ENCODE peak calls at places on chromosome X, in ten cellular contexts. S is hepatocyte; L is cardiac fibroblast; H is choroid plexus epithelial cell; B is lower leg skin; Q is foreskin fibroblast; A is A549; T is left ventricle myocardium inferior; R is CD8-positive, alpha-beta T cell; X is heart left ventricle. Y is an unnamed sample.

GRCh38 chrX:70433848-70434351 is 10.7 kb upstream of the DLG3 start:
- DNase-seq in S (peak; percentile 83), T (peak; percentile 67), L (peak; percentile 57), R (peak; percentile 51), Q (no peak), H (peak; percentile 53), X (peak; percentile 66), B (peak; percentile 94), A (peak; percentile 70), Y (no peak)

GRCh38 chrX:143633530-143634372 is 2.1 kb downstream of the SLITRK4 start:
- DNase-seq in L (no peak), A (no peak), T (no peak), Q (no peak), X (no peak), R (no peak), H (no peak), B (no peak), S (peak; percentile 26), Y (no peak)

GRCh38 chrX:100410083-100410590 is at the start of gene PCDH19:
- DNase-seq in B (no peak), R (no peak), L (peak; percentile 59), S (peak; percentile 81), T (peak; percentile 45), H (peak; percentile 61), X (peak; percentile 50), A (peak; percentile 44), Q (peak; percentile 28), Y (no peak)

GRCh38 chrX:43881410-43882293 is 598 bp downstream of the MAOB start:
- DNase-seq in L (peak; percentile 6), Q (no peak), A (no peak), S (peak; percentile 24), X (peak; percentile 57), T (no peak), R (no peak), H (no peak), B (no peak), Y (no peak)

GRCh38 chrX:16870861-16871584 is 861 bp upstream of the RBBP7 start:
- DNase-seq in T (peak; percentile 31), X (peak; percentile 45), Q (no peak), B (peak; percentile 89), S (peak; percentile 47), R (no peak), H (no peak), L (no peak), A (no peak), Y (no peak)

GRCh38 chrX:70444326-70445196 is at the start of gene DLG3:
- DNase-seq in A (peak; percentile 33), B (peak; percentile 82), T (no peak), S (peak; percentile 37), L (peak; percentile 46), Q (no peak), H (peak; percentile 55), X (no peak), R (no peak), Y (no peak)

GRCh38 chrX:136525738-136526606 is 6.0 kb upstream of the VGLL1 start:
- DNase-seq in Q (peak; percentile 77), S (peak; percentile 59), L (peak; percentile 79), B (no peak), R (no peak), A (peak; percentile 20), T (peak; percentile 72), H (peak; percentile 94), X (peak; percentile 85), Y (no peak)

GRCh38 chrX:110414679-110415439 is 56.2 kb downstream of the RTL9 start:
- DNase-seq in B (no peak), L (peak; percentile 54), Q (no peak), A (no peak), H (peak; percentile 23), X (no peak), R (no peak), S (no peak), T (no peak), Y (no peak)

GRCh38 chrX:132636080-132636479 is 147.2 kb upstream of the MBNL3 start:
- DNase-seq in B (no peak), X (no peak), R (no peak), S (no peak), H (peak; percentile 16), A (no peak), T (no peak), Q (no peak), L (peak; percentile 7), Y (no peak)

GRCh38 chrX:155086202-155086840 is 15.0 kb downstream of the BRCC3 start:
- DNase-seq in L (peak; percentile 55), X (no peak), H (peak; percentile 42), T (no peak), A (peak; percentile 65), Q (no peak), B (no peak), R (no peak), S (peak; percentile 10), Y (no peak)

GRCh38 chrX:56947695-56948094 is 47.6 kb downstream of the SPIN3 start:
- DNase-seq in T (no peak), H (peak; percentile 1), S (no peak), B (no peak), A (no peak), Q (peak; percentile 1), X (no peak), R (no peak), L (peak; percentile 30), Y (no peak)

GRCh38 chrX:47101206-47101605 is 23.0 kb downstream of the RGN start:
- DNase-seq in T (no peak), A (no peak), B (peak; percentile 56), Q (no peak), X (no peak), R (no peak), S (no peak), L (no peak), H (no peak), Y (no peak)

GRCh38 chrX:153969904-153970397 is 1.7 kb downstream of the HCFC1 start:
- DNase-seq in Q (no peak), S (no peak), L (peak; percentile 32), B (peak; percentile 88), T (no peak), X (peak; percentile 41), R (no peak), H (peak; percentile 44), A (no peak), Y (no peak)

GRCh38 chrX:2817036-2817435 is 11.7 kb upstream of the GYG2 start:
- DNase-seq in H (no peak), R (no peak), A (no peak), B (no peak), S (no peak), X (no peak), Q (no peak), L (no peak), T (no peak), Y (no peak)

GRCh38 chrX:2823795-2824386 is 4.8 kb upstream of the GYG2 start:
- DNase-seq in R (no peak), B (no peak), A (no peak), S (no peak), L (no peak), H (no peak), Q (no peak), X (no peak), T (no peak), Y (no peak)

GRCh38 chrX:2824886-2825285 is 3.8 kb upstream of the GYG2 start:
- DNase-seq in Q (no peak), R (no peak), S (no peak), T (no peak), X (no peak), H (no peak), A (no peak), L (no peak), B (no peak), Y (no peak)

GRCh38 chrX:2820131-2820771 is 8.5 kb upstream of the GYG2 start:
- DNase-seq in L (no peak), X (no peak), A (no peak), H (no peak), T (no peak), R (no peak), B (peak; percentile 43), S (no peak), Q (no peak), Y (no peak)

GRCh38 chrX:2819345-2820130 is 9.2 kb upstream of the GYG2 start:
- DNase-seq in H (peak; percentile 52), R (no peak), S (peak; percentile 58), Q (no peak), T (no peak), L (peak; percentile 52), B (peak; percentile 42), X (no peak), A (peak; percentile 45), Y (no peak)
- TF ChIP-seq CTCF in H (peak; percentile 53), R (no peak), S (peak; percentile 56), Q (peak; percentile 33), T (peak; percentile 55), L (peak; percentile 47), B (no peak), X (peak; percentile 25), A (peak; percentile 69), Y (peak; percentile 52)

GRCh38 chrX:119537487-119537886 is 27.7 kb downstream of the STEEP1 start:
- DNase-seq in B (no peak), T (no peak), S (no peak), Q (peak; percentile 13), A (no peak), H (no peak), X (no peak), R (no peak), L (no peak), Y (no peak)
- H3K4me3 ChIP-seq in B (no peak overlapping the region), T (no peak overlapping the region), S (no peak overlapping the region), Q (no peak overlapping the region), A (no peak overlapping the region), H (no peak overlapping the region), X (no peak overlapping the region), R (no peak overlapping the region), L (no peak overlapping the region), Y (no peak overlapping the region)

DNA sequence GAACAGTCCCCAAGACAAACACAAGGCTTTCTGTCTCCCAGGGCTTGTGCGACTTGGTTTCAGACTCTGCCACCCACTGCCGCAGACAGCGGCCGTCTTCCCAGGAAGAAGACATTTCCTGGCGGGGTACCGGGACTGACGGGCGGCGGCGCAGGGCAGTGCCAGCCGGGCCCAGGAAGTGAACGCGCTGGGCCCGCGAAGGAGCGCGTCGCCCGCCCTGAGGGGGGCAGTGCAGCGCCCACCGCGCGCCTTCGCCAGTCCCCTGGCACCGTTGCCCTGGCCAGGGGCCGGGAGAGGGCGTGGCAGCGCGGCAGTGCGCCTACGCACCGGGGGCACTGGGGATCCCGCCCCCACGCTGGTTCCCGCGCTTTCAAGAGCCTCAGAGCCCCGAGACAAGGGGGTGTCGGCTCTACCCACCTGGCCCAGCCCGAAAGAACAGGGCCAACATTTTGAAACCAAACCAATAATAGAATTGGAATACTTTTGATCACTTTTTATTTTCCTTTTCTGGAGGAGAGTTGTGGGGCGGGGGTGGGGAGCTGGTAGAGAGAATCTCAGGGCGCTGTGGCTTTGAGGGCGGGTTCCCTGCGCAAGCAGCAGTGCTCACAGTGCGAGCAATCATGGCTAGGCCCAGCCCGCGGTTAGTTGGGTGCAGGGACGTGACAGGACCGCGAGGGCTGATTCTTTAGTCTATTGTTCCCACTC is 23.6 kb upstream of the APLN start:
- DNase-seq in T (peak; percentile 33), B (no peak), S (peak; percentile 37), A (peak; percentile 69), Q (no peak), R (no peak), H (no peak), L (no peak), X (peak; percentile 57), Y (no peak)
- TF ChIP-seq CTCF in T (peak; percentile 42), B (no peak), S (no peak), A (peak; percentile 51), Q (no peak), R (peak; percentile 26), H (no peak), L (no peak), X (peak; percentile 15), Y (peak; percentile 31)

DNA sequence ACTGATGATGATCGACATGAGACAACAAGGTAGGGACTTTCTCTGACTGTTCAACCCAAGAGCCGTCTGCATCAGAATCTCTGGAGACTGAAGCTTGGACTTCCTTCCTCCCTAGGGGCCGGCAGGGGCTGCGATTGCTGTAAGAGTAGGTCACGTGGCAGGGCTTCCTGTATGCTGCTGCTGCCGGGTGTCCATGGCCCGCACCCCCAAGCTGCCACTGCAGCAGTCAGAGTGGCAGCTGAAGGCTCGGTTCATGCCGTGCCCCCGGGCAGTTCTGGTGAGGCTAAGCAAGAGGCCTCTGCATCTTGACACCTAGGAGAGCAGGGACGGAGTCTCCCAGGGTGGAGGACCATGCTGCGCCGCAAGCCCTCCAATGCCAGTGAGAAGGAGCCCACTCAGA is at the start of gene SASH3:
- DNase-seq in A (no peak), R (no peak), Q (no peak), S (no peak), L (no peak), B (no peak), T (peak; percentile 39), X (peak; percentile 53), H (no peak), Y (peak; percentile 56)
- H3K4me3 ChIP-seq in A (no peak within 1 kb of the TSS), R (peak within 1 kb of the TSS; percentile 97), Q (no peak within 1 kb of the TSS), S (no peak within 1 kb of the TSS), L (no peak within 1 kb of the TSS), B (no peak within 1 kb of the TSS), T (peak within 1 kb of the TSS; percentile 30), X (no peak within 1 kb of the TSS), H (no peak within 1 kb of the TSS), Y (peak within 1 kb of the TSS; percentile 76)